ENCODE peak calls at places on chromosomes 4 and X, in four cellular contexts. A, F, X and B are unnamed samples.
A peak's percentile ranks its signal among the peaks of the same experiment; 100 is the strongest.

GRCh38 chr4:7398104-7398423 is 36.7 kb downstream of the PSAPL1 start:
- DNase-seq in A (peak; percentile 80), X (peak; percentile 25), F (peak; percentile 59), B (no peak)

GRCh38 chrX:69988955-69989394 is 60.8 kb downstream of the AWAT2 start:
- DNase-seq in F (peak; percentile 36), X (peak; percentile 30), A (peak; percentile 51), B (no peak)

GRCh38 chrX:41108007-41108683 is 22.9 kb downstream of the USP9X start:
- DNase-seq in A (no peak), F (no peak), X (no peak), B (no peak)

GRCh38 chr4:17352357-17352756 is 159.5 kb downstream of the QDPR start:
- DNase-seq in X (no peak), A (no peak), F (no peak), B (no peak)

GRCh38 chr4:1410491-1411325 is 4.5 kb upstream of the NKX1-1 start:
- DNase-seq in F (peak; percentile 44), A (peak; percentile 80), X (peak; percentile 18), B (no peak)

GRCh38 chr4:168451331-168451730 is 29.0 kb downstream of the DDX60L start:
- DNase-seq in A (no peak), X (no peak), F (no peak), B (no peak)

GRCh38 chr4:31741321-31741720 is 1021.2 kb downstream of the PCDH7 start:
- DNase-seq in A (no peak), F (no peak), X (no peak), B (no peak)

GRCh38 chr4:19987746-19988145 is 264.0 kb upstream of the SLIT2 start:
- DNase-seq in F (no peak), X (peak; percentile 59), A (no peak), B (no peak)

GRCh38 chrX:37349131-37350033 is at the start of gene PRRG1:
- DNase-seq in X (peak; percentile 84), A (peak; percentile 87), F (peak; percentile 79), B (peak; percentile 19)

GRCh38 chrX:122586831-122587230 is 597.2 kb upstream of the GRIA3 start:
- DNase-seq in F (no peak), X (no peak), A (no peak), B (no peak)